ENCODE peak calls at places on chromosomes 4 and X, in eight cellular contexts. T is IMR-90, F is GM12878, O is brain microvascular endothelial cell, W is A549, Q is NB4, X is fibroblast of pulmonary artery, K is fibroblast of mammary gland. S is an unnamed sample.
A peak's percentile ranks its signal among the peaks of the same experiment; 100 is the strongest.

GRCh38 chr4:79198886-79199591 is 126.8 kb downstream of the NAA11 start:
- DNase-seq in T (no peak), F (no peak), O (no peak), W (no peak), Q (peak; percentile 38), X (no peak), K (no peak), S (no peak)

GRCh38 chr4:26048378-26048882 is 134.4 kb downstream of the SMIM20 start:
- DNase-seq in T (peak; percentile 92), F (no peak), O (peak; percentile 65), W (no peak), Q (no peak), X (peak; percentile 93), K (peak; percentile 95), S (no peak)

GRCh38 chrX:102765217-102765616 is 44.7 kb downstream of the GPRASP3 start:
- DNase-seq in T (peak; percentile 82), F (no peak), O (peak; percentile 29), W (no peak), Q (no peak), X (peak; percentile 88), K (peak; percentile 91), S (peak; percentile 15)

GRCh38 chr4:165318982-165319381 is 8.5 kb upstream of the MSMO1 start:
- DNase-seq in T (no peak), F (no peak), O (no peak), W (no peak), Q (no peak), X (no peak), K (no peak), S (no peak)

GRCh38 chr4:169846396-169846795 is 88.7 kb upstream of the HPF1 start:
- DNase-seq in T (peak; percentile 1), F (no peak), O (peak; percentile 4), W (no peak), Q (no peak), X (no peak), K (no peak), S (peak; percentile 72)

GRCh38 chrX:149472620-149473019 is 32.5 kb downstream of the IDS start:
- DNase-seq in T (no peak), F (no peak), O (no peak), W (no peak), Q (no peak), X (no peak), K (no peak), S (no peak)

GRCh38 chrX:150683536-150684146 is 9.6 kb upstream of the MTMR1 start:
- DNase-seq in T (peak; percentile 33), F (no peak), O (no peak), W (peak; percentile 35), Q (peak; percentile 57), X (peak; percentile 56), K (peak; percentile 51), S (no peak)

GRCh38 chr4:41560112-41560511 is 22.2 kb downstream of the LIMCH1 start:
- DNase-seq in T (no peak), F (no peak), O (no peak), W (no peak), Q (no peak), X (no peak), K (no peak), S (no peak)

GRCh38 chr4:61397174-61397573 is 197.0 kb downstream of the ADGRL3 start:
- DNase-seq in T (peak; percentile 1), F (no peak), O (no peak), W (no peak), Q (peak; percentile 3), X (peak; percentile 36), K (peak; percentile 62), S (no peak)

GRCh38 chrX:80556148-80556547 is 135.9 kb downstream of the TENT5D start:
- DNase-seq in T (no peak), F (no peak), O (no peak), W (no peak), Q (no peak), X (no peak), K (no peak), S (no peak)

GRCh38 chr4:120209706-120210105 is 143.1 kb upstream of the MAD2L1 start:
- DNase-seq in T (no peak), F (no peak), O (no peak), W (no peak), Q (peak; percentile 2), X (no peak), K (no peak), S (no peak)

GRCh38 chrX:71081348-71082148 is 13.4 kb upstream of the SNX12 start:
- DNase-seq in T (peak; percentile 45), F (no peak), O (peak; percentile 18), W (no peak), Q (no peak), X (peak; percentile 70), K (peak; percentile 55), S (no peak)

GRCh38 chr4:72567036-72567435 is 2.0 kb downstream of the ADAMTS3 start:
- DNase-seq in T (no peak), F (no peak), O (no peak), W (no peak), Q (no peak), X (no peak), K (no peak), S (no peak)

GRCh38 chrX:46912673-46913491 is 661 bp downstream of the JADE3 start:
- DNase-seq in T (peak; percentile 14), F (no peak), O (peak; percentile 24), W (peak; percentile 75), Q (peak; percentile 76), X (peak; percentile 39), K (peak; percentile 26), S (no peak)

GRCh38 chr4:41681054-41681453 is 67.5 kb downstream of the PHOX2B start:
- DNase-seq in T (no peak), F (no peak), O (no peak), W (no peak), Q (no peak), X (no peak), K (no peak), S (no peak)

GRCh38 chr4:53586121-53586816 is 5.0 kb downstream of the LNX1 start:
- DNase-seq in T (peak; percentile 99), F (no peak), O (peak; percentile 92), W (no peak), Q (no peak), X (peak; percentile 95), K (peak; percentile 93), S (peak; percentile 77)

GRCh38 chr4:95085118-95085833 is 327.5 kb downstream of the BMPR1B start:
- DNase-seq in T (no peak), F (no peak), O (no peak), W (no peak), Q (no peak), X (no peak), K (no peak), S (no peak)

GRCh38 chr4:123783936-123784335 is 387.3 kb downstream of the SPRY1 start:
- DNase-seq in T (peak; percentile 78), F (no peak), O (no peak), W (no peak), Q (no peak), X (no peak), K (peak; percentile 56), S (no peak)

GRCh38 chr4:185238750-185239149 is 29.4 kb downstream of the SNX25 start:
- DNase-seq in T (peak; percentile 21), F (no peak), O (no peak), W (no peak), Q (no peak), X (no peak), K (no peak), S (no peak)

DNA sequence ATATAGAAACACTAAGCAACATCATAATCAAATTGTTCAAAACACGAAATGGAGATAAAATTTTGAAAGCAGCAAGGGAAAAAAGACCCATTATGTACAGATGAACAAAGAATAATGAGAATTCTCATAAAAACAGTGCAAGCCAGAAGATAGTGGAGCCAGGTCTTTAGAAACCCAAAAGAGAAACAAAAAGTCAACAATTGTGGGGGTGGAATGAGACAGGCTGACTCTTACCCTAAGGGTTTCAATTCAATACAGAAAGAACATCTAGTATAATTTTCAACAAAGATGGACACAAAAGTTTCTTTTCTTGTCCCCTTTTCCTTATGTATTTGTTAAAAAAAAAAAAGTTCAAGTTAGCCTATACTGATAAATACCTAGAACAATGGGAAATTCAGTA is 34.0 kb upstream of the MAGEB2 start:
- DNase-seq in T (no peak), F (no peak), O (no peak), W (no peak), Q (no peak), X (no peak), K (no peak), S (no peak)
- H3K4me3 ChIP-seq in T (no peak overlapping the region), F (no peak overlapping the region), O (no peak overlapping the region), W (no peak overlapping the region), Q (no peak overlapping the region), X (no peak overlapping the region), K (no peak overlapping the region), S (no peak overlapping the region)

GRCh38 chr4:56324011-56324610 is 63.2 kb downstream of the AASDH start:
- DNase-seq in T (no peak), F (no peak), O (no peak), W (no peak), Q (no peak), X (no peak), K (peak; percentile 10), S (no peak)
- H3K4me3 ChIP-seq in T (no peak overlapping the region), F (no peak overlapping the region), O (no peak overlapping the region), W (no peak overlapping the region), Q (no peak overlapping the region), X (no peak overlapping the region), K (no peak overlapping the region), S (no peak overlapping the region)

GRCh38 chr4:4492161-4492847 is 49.5 kb downstream of the STX18 start:
- DNase-seq in T (peak; percentile 77), F (peak; percentile 56), O (peak; percentile 34), W (no peak), Q (no peak), X (peak; percentile 51), K (peak; percentile 71), S (no peak)
- H3K4me3 ChIP-seq in T (peak overlapping the region; percentile 42), F (peak overlapping the region; percentile 69), O (no peak overlapping the region), W (no peak overlapping the region), Q (no peak overlapping the region), X (peak overlapping the region; percentile 39), K (peak overlapping the region; percentile 16), S (no peak overlapping the region)

GRCh38 chrX:136039485-136039884 is 54.2 kb downstream of the SLC9A6 start:
- DNase-seq in T (no peak), F (no peak), O (no peak), W (no peak), Q (no peak), X (no peak), K (no peak), S (no peak)
- H3K4me3 ChIP-seq in T (no peak overlapping the region), F (no peak overlapping the region), O (no peak overlapping the region), W (no peak overlapping the region), Q (no peak overlapping the region), X (no peak overlapping the region), K (no peak overlapping the region), S (no peak overlapping the region)

GRCh38 chr4:16890651-16891050 is 7.8 kb downstream of the LDB2 start:
- DNase-seq in T (no peak), F (no peak), O (no peak), W (no peak), Q (no peak), X (no peak), K (no peak), S (no peak)

GRCh38 chr4:16889945-16890344 is 8.5 kb downstream of the LDB2 start:
- DNase-seq in T (no peak), F (no peak), O (no peak), W (no peak), Q (no peak), X (no peak), K (no peak), S (no peak)

GRCh38 chr4:16894406-16894805 is 4.0 kb downstream of the LDB2 start:
- DNase-seq in T (peak; percentile 47), F (no peak), O (no peak), W (no peak), Q (no peak), X (peak; percentile 32), K (peak; percentile 54), S (no peak)

GRCh38 chr4:16896871-16897270 is 1.6 kb downstream of the LDB2 start:
- DNase-seq in T (peak; percentile 86), F (no peak), O (peak; percentile 37), W (no peak), Q (no peak), X (peak; percentile 80), K (peak; percentile 84), S (no peak)

GRCh38 chr4:16893141-16893571 is 5.3 kb downstream of the LDB2 start:
- DNase-seq in T (peak; percentile 34), F (no peak), O (no peak), W (no peak), Q (no peak), X (peak; percentile 18), K (peak; percentile 34), S (no peak)
- H3K4me3 ChIP-seq in T (peak overlapping the region; percentile 10), F (no peak overlapping the region), O (no peak overlapping the region), W (no peak overlapping the region), Q (no peak overlapping the region), X (peak overlapping the region; percentile 29), K (peak overlapping the region; percentile 21), S (no peak overlapping the region)

S was measured in retinal pigment epithelial cell.